ENCODE peak calls at places on chromosomes 4 and X, in ten cellular contexts. One of them, this sample, is unnamed.

GRCh38 chrX:77639820-77640219 is 146.2 kb downstream of the ATRX start:
- DNase-seq in EH: no peak
- DNase-seq in activated CD8-positive, alpha-beta memory T cell treated with anti-CD3 and anti-CD28 coated beads for 4 hours: no peak
- DNase-seq in LNCaP clone FGC: no peak
- DNase-seq in cardiac septum: no peak
- DNase-seq in activated CD4-positive, alpha-beta T cell treated with anti-CD3 and anti-CD28 coated beads for 48 hours: no peak
- DNase-seq in stimulated activated CD4-positive, alpha-beta T cell treated with anti-CD3 and anti-CD28 coated beads, Interleukin-1b, Interleukin-23, amount 100 ng/mL, for 4 hours: no peak
- DNase-seq in M059J: no peak
- DNase-seq in posterior vena cava: no peak
- DNase-seq in adrenal gland: no peak
- DNase-seq in this sample: no peak

GRCh38 chrX:130158311-130158710 is 7.3 kb downstream of the AIFM1 start:
- DNase-seq in EH: no peak
- DNase-seq in activated CD8-positive, alpha-beta memory T cell treated with anti-CD3 and anti-CD28 coated beads for 4 hours: no peak
- DNase-seq in LNCaP clone FGC: no peak
- DNase-seq in cardiac septum: no peak
- DNase-seq in activated CD4-positive, alpha-beta T cell treated with anti-CD3 and anti-CD28 coated beads for 48 hours: no peak
- DNase-seq in stimulated activated CD4-positive, alpha-beta T cell treated with anti-CD3 and anti-CD28 coated beads, Interleukin-1b, Interleukin-23, amount 100 ng/mL, for 4 hours: no peak
- DNase-seq in M059J: no peak
- DNase-seq in posterior vena cava: no peak
- DNase-seq in adrenal gland: no peak
- DNase-seq in this sample: no peak

GRCh38 chr4:74056858-74057562 is 18.5 kb upstream of the CXCL3 start:
- DNase-seq in EH: peak
- DNase-seq in activated CD8-positive, alpha-beta memory T cell treated with anti-CD3 and anti-CD28 coated beads for 4 hours: no peak
- DNase-seq in LNCaP clone FGC: no peak
- DNase-seq in cardiac septum: no peak
- DNase-seq in activated CD4-positive, alpha-beta T cell treated with anti-CD3 and anti-CD28 coated beads for 48 hours: no peak
- DNase-seq in stimulated activated CD4-positive, alpha-beta T cell treated with anti-CD3 and anti-CD28 coated beads, Interleukin-1b, Interleukin-23, amount 100 ng/mL, for 4 hours: no peak
- DNase-seq in M059J: peak
- DNase-seq in posterior vena cava: no peak
- DNase-seq in adrenal gland: no peak
- DNase-seq in this sample: no peak

GRCh38 chr4:79250887-79251286 is 75.0 kb downstream of the NAA11 start:
- DNase-seq in EH: no peak
- DNase-seq in activated CD8-positive, alpha-beta memory T cell treated with anti-CD3 and anti-CD28 coated beads for 4 hours: no peak
- DNase-seq in LNCaP clone FGC: no peak
- DNase-seq in cardiac septum: no peak
- DNase-seq in activated CD4-positive, alpha-beta T cell treated with anti-CD3 and anti-CD28 coated beads for 48 hours: no peak
- DNase-seq in stimulated activated CD4-positive, alpha-beta T cell treated with anti-CD3 and anti-CD28 coated beads, Interleukin-1b, Interleukin-23, amount 100 ng/mL, for 4 hours: no peak
- DNase-seq in M059J: no peak
- DNase-seq in posterior vena cava: no peak
- DNase-seq in adrenal gland: no peak
- DNase-seq in this sample: no peak

GRCh38 chrX:150574824-150575409 is 6.5 kb downstream of the MTM1 start:
- DNase-seq in EH: peak
- DNase-seq in activated CD8-positive, alpha-beta memory T cell treated with anti-CD3 and anti-CD28 coated beads for 4 hours: no peak
- DNase-seq in LNCaP clone FGC: no peak
- DNase-seq in cardiac septum: no peak
- DNase-seq in activated CD4-positive, alpha-beta T cell treated with anti-CD3 and anti-CD28 coated beads for 48 hours: peak
- DNase-seq in stimulated activated CD4-positive, alpha-beta T cell treated with anti-CD3 and anti-CD28 coated beads, Interleukin-1b, Interleukin-23, amount 100 ng/mL, for 4 hours: no peak
- DNase-seq in M059J: no peak
- DNase-seq in posterior vena cava: no peak
- DNase-seq in adrenal gland: no peak
- DNase-seq in this sample: no peak

GRCh38 chr4:79620627-79621026 is 212.6 kb upstream of the GK2 start:
- DNase-seq in EH: no peak
- DNase-seq in activated CD8-positive, alpha-beta memory T cell treated with anti-CD3 and anti-CD28 coated beads for 4 hours: no peak
- DNase-seq in LNCaP clone FGC: no peak
- DNase-seq in cardiac septum: no peak
- DNase-seq in activated CD4-positive, alpha-beta T cell treated with anti-CD3 and anti-CD28 coated beads for 48 hours: no peak
- DNase-seq in stimulated activated CD4-positive, alpha-beta T cell treated with anti-CD3 and anti-CD28 coated beads, Interleukin-1b, Interleukin-23, amount 100 ng/mL, for 4 hours: no peak
- DNase-seq in M059J: no peak
- DNase-seq in posterior vena cava: no peak
- DNase-seq in adrenal gland: no peak
- DNase-seq in this sample: no peak

GRCh38 chrX:7606253-7606652 is 236.7 kb upstream of the VCX start:
- DNase-seq in EH: no peak
- DNase-seq in activated CD8-positive, alpha-beta memory T cell treated with anti-CD3 and anti-CD28 coated beads for 4 hours: no peak
- DNase-seq in LNCaP clone FGC: no peak
- DNase-seq in cardiac septum: no peak
- DNase-seq in activated CD4-positive, alpha-beta T cell treated with anti-CD3 and anti-CD28 coated beads for 48 hours: no peak
- DNase-seq in stimulated activated CD4-positive, alpha-beta T cell treated with anti-CD3 and anti-CD28 coated beads, Interleukin-1b, Interleukin-23, amount 100 ng/mL, for 4 hours: no peak
- DNase-seq in M059J: no peak
- DNase-seq in posterior vena cava: no peak
- DNase-seq in adrenal gland: no peak
- DNase-seq in this sample: no peak

GRCh38 chr4:48090621-48091020 is 43.4 kb downstream of the TXK start:
- DNase-seq in EH: no peak
- DNase-seq in activated CD8-positive, alpha-beta memory T cell treated with anti-CD3 and anti-CD28 coated beads for 4 hours: no peak
- DNase-seq in LNCaP clone FGC: peak
- DNase-seq in cardiac septum: no peak
- DNase-seq in activated CD4-positive, alpha-beta T cell treated with anti-CD3 and anti-CD28 coated beads for 48 hours: no peak
- DNase-seq in stimulated activated CD4-positive, alpha-beta T cell treated with anti-CD3 and anti-CD28 coated beads, Interleukin-1b, Interleukin-23, amount 100 ng/mL, for 4 hours: no peak
- DNase-seq in M059J: no peak
- DNase-seq in posterior vena cava: no peak
- DNase-seq in adrenal gland: no peak
- DNase-seq in this sample: no peak

GRCh38 chr4:958836-959337 is 14.5 kb downstream of the DGKQ start:
- DNase-seq in EH: no peak
- DNase-seq in activated CD8-positive, alpha-beta memory T cell treated with anti-CD3 and anti-CD28 coated beads for 4 hours: no peak
- DNase-seq in LNCaP clone FGC: no peak
- DNase-seq in cardiac septum: no peak
- DNase-seq in activated CD4-positive, alpha-beta T cell treated with anti-CD3 and anti-CD28 coated beads for 48 hours: no peak
- DNase-seq in stimulated activated CD4-positive, alpha-beta T cell treated with anti-CD3 and anti-CD28 coated beads, Interleukin-1b, Interleukin-23, amount 100 ng/mL, for 4 hours: no peak
- DNase-seq in M059J: no peak
- DNase-seq in posterior vena cava: peak
- DNase-seq in adrenal gland: peak
- DNase-seq in this sample: peak

GRCh38 chr4:8939160-8939855 is 67.7 kb upstream of the HMX1 start:
- DNase-seq in EH: no peak
- DNase-seq in activated CD8-positive, alpha-beta memory T cell treated with anti-CD3 and anti-CD28 coated beads for 4 hours: no peak
- DNase-seq in LNCaP clone FGC: no peak
- DNase-seq in cardiac septum: no peak
- DNase-seq in activated CD4-positive, alpha-beta T cell treated with anti-CD3 and anti-CD28 coated beads for 48 hours: no peak
- DNase-seq in stimulated activated CD4-positive, alpha-beta T cell treated with anti-CD3 and anti-CD28 coated beads, Interleukin-1b, Interleukin-23, amount 100 ng/mL, for 4 hours: no peak
- DNase-seq in M059J: no peak
- DNase-seq in posterior vena cava: no peak
- DNase-seq in adrenal gland: no peak
- DNase-seq in this sample: peak

GRCh38 chr4:1767770-1768366 is 25.2 kb upstream of the FGFR3 start:
- DNase-seq in EH: peak
- DNase-seq in activated CD8-positive, alpha-beta memory T cell treated with anti-CD3 and anti-CD28 coated beads for 4 hours: no peak
- DNase-seq in LNCaP clone FGC: no peak
- DNase-seq in cardiac septum: no peak
- DNase-seq in activated CD4-positive, alpha-beta T cell treated with anti-CD3 and anti-CD28 coated beads for 48 hours: peak
- DNase-seq in stimulated activated CD4-positive, alpha-beta T cell treated with anti-CD3 and anti-CD28 coated beads, Interleukin-1b, Interleukin-23, amount 100 ng/mL, for 4 hours: no peak
- DNase-seq in M059J: no peak
- DNase-seq in posterior vena cava: no peak
- DNase-seq in adrenal gland: peak
- DNase-seq in this sample: no peak

GRCh38 chrX:21741869-21742701 is 15.8 kb downstream of the SMPX start:
- DNase-seq in EH: no peak
- DNase-seq in activated CD8-positive, alpha-beta memory T cell treated with anti-CD3 and anti-CD28 coated beads for 4 hours: no peak
- DNase-seq in LNCaP clone FGC: no peak
- DNase-seq in cardiac septum: no peak
- DNase-seq in activated CD4-positive, alpha-beta T cell treated with anti-CD3 and anti-CD28 coated beads for 48 hours: no peak
- DNase-seq in stimulated activated CD4-positive, alpha-beta T cell treated with anti-CD3 and anti-CD28 coated beads, Interleukin-1b, Interleukin-23, amount 100 ng/mL, for 4 hours: no peak
- DNase-seq in M059J: no peak
- DNase-seq in posterior vena cava: no peak
- DNase-seq in adrenal gland: no peak
- DNase-seq in this sample: no peak

GRCh38 chrX:78103001-78103634 is 930 bp upstream of the PGK1 start:
- DNase-seq in EH: no peak
- DNase-seq in activated CD8-positive, alpha-beta memory T cell treated with anti-CD3 and anti-CD28 coated beads for 4 hours: no peak
- DNase-seq in LNCaP clone FGC: no peak
- DNase-seq in cardiac septum: no peak
- DNase-seq in activated CD4-positive, alpha-beta T cell treated with anti-CD3 and anti-CD28 coated beads for 48 hours: no peak
- DNase-seq in stimulated activated CD4-positive, alpha-beta T cell treated with anti-CD3 and anti-CD28 coated beads, Interleukin-1b, Interleukin-23, amount 100 ng/mL, for 4 hours: no peak
- DNase-seq in M059J: no peak
- DNase-seq in posterior vena cava: no peak
- DNase-seq in adrenal gland: no peak
- DNase-seq in this sample: no peak

GRCh38 chrX:125926295-125926694 is 239.8 kb downstream of the DCAF12L2 start:
- DNase-seq in EH: no peak
- DNase-seq in activated CD8-positive, alpha-beta memory T cell treated with anti-CD3 and anti-CD28 coated beads for 4 hours: no peak
- DNase-seq in LNCaP clone FGC: no peak
- DNase-seq in cardiac septum: no peak
- DNase-seq in activated CD4-positive, alpha-beta T cell treated with anti-CD3 and anti-CD28 coated beads for 48 hours: no peak
- DNase-seq in stimulated activated CD4-positive, alpha-beta T cell treated with anti-CD3 and anti-CD28 coated beads, Interleukin-1b, Interleukin-23, amount 100 ng/mL, for 4 hours: no peak
- DNase-seq in M059J: no peak
- DNase-seq in posterior vena cava: no peak
- DNase-seq in adrenal gland: no peak
- DNase-seq in this sample: no peak

GRCh38 chrX:19893722-19894121 is 6.3 kb upstream of the SH3KBP1 start:
- DNase-seq in EH: peak
- DNase-seq in activated CD8-positive, alpha-beta memory T cell treated with anti-CD3 and anti-CD28 coated beads for 4 hours: no peak
- DNase-seq in LNCaP clone FGC: peak
- DNase-seq in cardiac septum: no peak
- DNase-seq in activated CD4-positive, alpha-beta T cell treated with anti-CD3 and anti-CD28 coated beads for 48 hours: no peak
- DNase-seq in stimulated activated CD4-positive, alpha-beta T cell treated with anti-CD3 and anti-CD28 coated beads, Interleukin-1b, Interleukin-23, amount 100 ng/mL, for 4 hours: no peak
- DNase-seq in M059J: peak
- DNase-seq in posterior vena cava: no peak
- DNase-seq in adrenal gland: no peak
- DNase-seq in this sample: no peak

GRCh38 chr4:626201-627091 is 1.1 kb downstream of the PDE6B start:
- DNase-seq in EH: no peak
- DNase-seq in activated CD8-positive, alpha-beta memory T cell treated with anti-CD3 and anti-CD28 coated beads for 4 hours: no peak
- DNase-seq in LNCaP clone FGC: no peak
- DNase-seq in cardiac septum: peak
- DNase-seq in activated CD4-positive, alpha-beta T cell treated with anti-CD3 and anti-CD28 coated beads for 48 hours: no peak
- DNase-seq in stimulated activated CD4-positive, alpha-beta T cell treated with anti-CD3 and anti-CD28 coated beads, Interleukin-1b, Interleukin-23, amount 100 ng/mL, for 4 hours: no peak
- DNase-seq in M059J: no peak
- DNase-seq in posterior vena cava: peak
- DNase-seq in adrenal gland: no peak
- DNase-seq in this sample: peak

GRCh38 chrX:131830400-131831184 is 192.5 kb upstream of the STK26 start:
- DNase-seq in EH: peak
- DNase-seq in activated CD8-positive, alpha-beta memory T cell treated with anti-CD3 and anti-CD28 coated beads for 4 hours: no peak
- DNase-seq in LNCaP clone FGC: no peak
- DNase-seq in cardiac septum: peak
- DNase-seq in activated CD4-positive, alpha-beta T cell treated with anti-CD3 and anti-CD28 coated beads for 48 hours: peak
- DNase-seq in stimulated activated CD4-positive, alpha-beta T cell treated with anti-CD3 and anti-CD28 coated beads, Interleukin-1b, Interleukin-23, amount 100 ng/mL, for 4 hours: peak
- DNase-seq in M059J: peak
- DNase-seq in posterior vena cava: peak
- DNase-seq in adrenal gland: peak
- DNase-seq in this sample: peak

GRCh38 chrX:25442501-25442900 is 426.7 kb upstream of the ARX start:
- DNase-seq in EH: no peak
- DNase-seq in activated CD8-positive, alpha-beta memory T cell treated with anti-CD3 and anti-CD28 coated beads for 4 hours: no peak
- DNase-seq in LNCaP clone FGC: no peak
- DNase-seq in cardiac septum: no peak
- DNase-seq in activated CD4-positive, alpha-beta T cell treated with anti-CD3 and anti-CD28 coated beads for 48 hours: no peak
- DNase-seq in stimulated activated CD4-positive, alpha-beta T cell treated with anti-CD3 and anti-CD28 coated beads, Interleukin-1b, Interleukin-23, amount 100 ng/mL, for 4 hours: no peak
- DNase-seq in M059J: no peak
- DNase-seq in posterior vena cava: no peak
- DNase-seq in adrenal gland: no peak
- DNase-seq in this sample: no peak

GRCh38 chr4:79597266-79597665 is 189.2 kb upstream of the GK2 start:
- DNase-seq in EH: peak
- DNase-seq in activated CD8-positive, alpha-beta memory T cell treated with anti-CD3 and anti-CD28 coated beads for 4 hours: no peak
- DNase-seq in LNCaP clone FGC: no peak
- DNase-seq in cardiac septum: no peak
- DNase-seq in activated CD4-positive, alpha-beta T cell treated with anti-CD3 and anti-CD28 coated beads for 48 hours: no peak
- DNase-seq in stimulated activated CD4-positive, alpha-beta T cell treated with anti-CD3 and anti-CD28 coated beads, Interleukin-1b, Interleukin-23, amount 100 ng/mL, for 4 hours: no peak
- DNase-seq in M059J: peak
- DNase-seq in posterior vena cava: no peak
- DNase-seq in adrenal gland: peak
- DNase-seq in this sample: no peak

GRCh38 chrX:154013614-154014360 is 5.9 kb downstream of the IRAK1 start:
- DNase-seq in EH: peak
- DNase-seq in activated CD8-positive, alpha-beta memory T cell treated with anti-CD3 and anti-CD28 coated beads for 4 hours: no peak
- DNase-seq in LNCaP clone FGC: no peak
- DNase-seq in cardiac septum: no peak
- DNase-seq in activated CD4-positive, alpha-beta T cell treated with anti-CD3 and anti-CD28 coated beads for 48 hours: peak
- DNase-seq in stimulated activated CD4-positive, alpha-beta T cell treated with anti-CD3 and anti-CD28 coated beads, Interleukin-1b, Interleukin-23, amount 100 ng/mL, for 4 hours: peak
- DNase-seq in M059J: peak
- DNase-seq in posterior vena cava: no peak
- DNase-seq in adrenal gland: no peak
- DNase-seq in this sample: peak